ENCODE peak calls at places on chromosomes 6 and 20, in six cellular contexts. L is H1, J is MCF 10A, G is NCI-H1092, I is thoracic aorta, Z is fibroblast of the aortic adventitia. K is an unnamed sample.
A peak's percentile ranks its signal among the peaks of the same experiment; 100 is the strongest.

GRCh38 chr20:62603021-62603906 is 39.0 kb upstream of the SLCO4A1 start:
- DNase-seq in I (no peak), G (peak; percentile 85), Z (peak; percentile 22), L (no peak), J (peak; percentile 93), K (peak; percentile 93)

GRCh38 chr6:54717849-54718455 is 128.6 kb upstream of the FAM83B start:
- DNase-seq in G (no peak), L (peak; percentile 79), I (no peak), Z (peak; percentile 63), J (peak; percentile 80), K (peak; percentile 40)

GRCh38 chr6:137926207-137926731 is 59.2 kb downstream of the TNFAIP3 start:
- DNase-seq in L (no peak), Z (peak; percentile 87), I (no peak), J (peak; percentile 58), G (no peak), K (peak; percentile 69)

GRCh38 chr6:166612471-166612881 is 14.6 kb downstream of the RPS6KA2 start:
- DNase-seq in Z (no peak), I (no peak), J (no peak), L (no peak), G (no peak), K (no peak)

GRCh38 chr20:19749537-19749936 is 8.5 kb upstream of the RIN2 start:
- DNase-seq in I (no peak), L (no peak), G (no peak), J (no peak), Z (no peak), K (no peak)

GRCh38 chr6:45608252-45608911 is 230.6 kb upstream of the SUPT3H start:
- DNase-seq in J (peak; percentile 43), L (no peak), Z (no peak), I (no peak), G (no peak), K (peak; percentile 83)

GRCh38 chr20:39523405-39523804 is 561.3 kb downstream of the DHX35 start:
- DNase-seq in I (no peak), G (no peak), L (no peak), J (no peak), Z (no peak), K (no peak)

GRCh38 chr6:54262956-54263355 is 45.3 kb upstream of the TINAG start:
- DNase-seq in I (no peak), L (no peak), Z (no peak), G (no peak), J (no peak), K (no peak)

GRCh38 chr20:50328161-50328979 is 137.7 kb downstream of the CEBPB start:
- DNase-seq in Z (no peak), G (no peak), L (no peak), J (no peak), I (no peak), K (no peak)

K was measured in Daoy.